ENCODE peak calls at places on chromosomes 2 and 18, in ten cellular contexts. One of them, this sample, is unnamed.

GRCh38 chr2:238698451-238699306 is 149.2 kb upstream of the TWIST2 start:
- DNase-seq in colonic mucosa: no peak
- DNase-seq in mesenchymal stem cell: no peak
- DNase-seq in HCT116: no peak
- DNase-seq in K562: no peak
- DNase-seq in neuronal stem cell: no peak
- DNase-seq in GM23248: no peak
- DNase-seq in mesendoderm: no peak
- DNase-seq in astrocyte: no peak
- DNase-seq in fibroblast of lung: no peak
- DNase-seq in this sample: no peak

GRCh38 chr2:217394510-217395351 is 534.9 kb upstream of the TNP1 start:
- DNase-seq in astrocyte: peak
- DNase-seq in K562: no peak
- DNase-seq in neuronal stem cell: no peak
- DNase-seq in mesendoderm: no peak
- DNase-seq in HCT116: no peak
- DNase-seq in mesenchymal stem cell: no peak
- DNase-seq in colonic mucosa: no peak
- DNase-seq in fibroblast of lung: peak
- DNase-seq in GM23248: peak
- DNase-seq in this sample: no peak

GRCh38 chr2:30232027-30232800 is 880 bp downstream of the LBH start:
- DNase-seq in mesendoderm: peak
- DNase-seq in neuronal stem cell: peak
- DNase-seq in astrocyte: no peak
- DNase-seq in fibroblast of lung: peak
- DNase-seq in colonic mucosa: peak
- DNase-seq in K562: peak
- DNase-seq in mesenchymal stem cell: peak
- DNase-seq in HCT116: no peak
- DNase-seq in GM23248: peak
- DNase-seq in this sample: peak

GRCh38 chr18:11020867-11021414 is 128.4 kb downstream of the PIEZO2 start:
- DNase-seq in HCT116: no peak
- DNase-seq in neuronal stem cell: no peak
- DNase-seq in astrocyte: no peak
- DNase-seq in fibroblast of lung: no peak
- DNase-seq in colonic mucosa: no peak
- DNase-seq in mesendoderm: no peak
- DNase-seq in K562: no peak
- DNase-seq in GM23248: no peak
- DNase-seq in mesenchymal stem cell: peak
- DNase-seq in this sample: no peak

GRCh38 chr2:177604291-177605065 is 211.9 kb downstream of the AGPS start:
- DNase-seq in colonic mucosa: peak
- DNase-seq in astrocyte: peak
- DNase-seq in fibroblast of lung: peak
- DNase-seq in GM23248: peak
- DNase-seq in neuronal stem cell: peak
- DNase-seq in mesenchymal stem cell: peak
- DNase-seq in HCT116: peak
- DNase-seq in mesendoderm: peak
- DNase-seq in K562: peak
- DNase-seq in this sample: peak

GRCh38 chr2:121771976-121772742 is 16.7 kb downstream of the TSN start:
- DNase-seq in HCT116: no peak
- DNase-seq in colonic mucosa: no peak
- DNase-seq in GM23248: no peak
- DNase-seq in mesendoderm: no peak
- DNase-seq in mesenchymal stem cell: no peak
- DNase-seq in astrocyte: peak
- DNase-seq in fibroblast of lung: peak
- DNase-seq in K562: no peak
- DNase-seq in neuronal stem cell: no peak
- DNase-seq in this sample: no peak

GRCh38 chr18:79684787-79685186 is 5.2 kb downstream of the CTDP1 start:
- DNase-seq in GM23248: no peak
- DNase-seq in mesenchymal stem cell: no peak
- DNase-seq in HCT116: no peak
- DNase-seq in colonic mucosa: no peak
- DNase-seq in astrocyte: no peak
- DNase-seq in fibroblast of lung: no peak
- DNase-seq in neuronal stem cell: no peak
- DNase-seq in K562: no peak
- DNase-seq in mesendoderm: peak
- DNase-seq in this sample: no peak

GRCh38 chr2:149765636-149766035 is 178.1 kb upstream of the MMADHC start:
- DNase-seq in mesendoderm: no peak
- DNase-seq in K562: no peak
- DNase-seq in neuronal stem cell: no peak
- DNase-seq in HCT116: no peak
- DNase-seq in mesenchymal stem cell: no peak
- DNase-seq in colonic mucosa: no peak
- DNase-seq in fibroblast of lung: no peak
- DNase-seq in GM23248: no peak
- DNase-seq in astrocyte: no peak
- DNase-seq in this sample: no peak

DNA sequence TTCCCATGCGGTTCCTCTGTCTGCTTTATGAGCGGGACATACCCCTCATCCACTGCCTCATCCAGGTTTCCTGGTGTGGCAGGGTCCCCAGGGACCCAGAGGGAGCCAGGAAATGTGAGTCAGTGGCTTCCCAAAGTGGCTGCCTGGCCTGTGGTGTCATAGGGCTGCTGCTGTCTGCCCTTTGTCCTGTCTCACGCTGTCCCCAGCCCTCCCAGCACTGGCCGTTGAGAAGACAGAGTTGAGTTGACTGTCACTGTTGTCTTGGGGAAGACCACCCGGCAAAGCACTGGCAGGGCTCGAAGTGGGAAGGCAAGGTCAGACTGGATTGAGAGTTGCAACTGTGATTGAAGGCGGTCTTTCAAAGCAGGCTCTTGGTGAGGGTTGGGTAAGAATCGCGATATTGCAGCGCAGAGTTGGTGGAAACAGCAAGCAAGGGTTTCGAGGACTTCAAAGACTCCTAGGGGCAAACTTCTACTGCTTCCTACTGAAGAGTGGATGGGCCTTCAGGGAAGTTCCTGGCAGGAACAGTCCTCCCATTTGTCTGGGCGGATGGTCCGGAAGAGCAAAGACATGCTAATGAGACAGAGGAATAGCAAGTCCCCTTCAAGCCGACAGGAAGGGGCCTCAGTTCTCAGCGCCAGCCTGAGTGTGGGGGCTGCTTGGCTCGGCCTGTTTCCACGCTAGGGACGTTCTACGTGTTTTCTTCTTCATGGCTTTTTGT is 33.9 kb downstream of the RAB31 start:
- DNase-seq in colonic mucosa: no peak
- DNase-seq in neuronal stem cell: no peak
- DNase-seq in HCT116: no peak
- DNase-seq in fibroblast of lung: no peak
- DNase-seq in astrocyte: no peak
- DNase-seq in K562: peak
- DNase-seq in mesendoderm: peak
- DNase-seq in mesenchymal stem cell: peak
- DNase-seq in GM23248: peak
- DNase-seq in this sample: no peak
- H3K9ac ChIP-seq in colonic mucosa: no peak
- H3K9ac ChIP-seq in neuronal stem cell: no peak
- H3K9ac ChIP-seq in HCT116: peak
- H3K9ac ChIP-seq in fibroblast of lung: no peak
- H3K9ac ChIP-seq in astrocyte: peak
- H3K9ac ChIP-seq in K562: peak
- H3K9ac ChIP-seq in mesendoderm: peak
- H3K9ac ChIP-seq in mesenchymal stem cell: peak
- H3K9ac ChIP-seq in GM23248: peak
- H3K9ac ChIP-seq in this sample: no peak

DNA sequence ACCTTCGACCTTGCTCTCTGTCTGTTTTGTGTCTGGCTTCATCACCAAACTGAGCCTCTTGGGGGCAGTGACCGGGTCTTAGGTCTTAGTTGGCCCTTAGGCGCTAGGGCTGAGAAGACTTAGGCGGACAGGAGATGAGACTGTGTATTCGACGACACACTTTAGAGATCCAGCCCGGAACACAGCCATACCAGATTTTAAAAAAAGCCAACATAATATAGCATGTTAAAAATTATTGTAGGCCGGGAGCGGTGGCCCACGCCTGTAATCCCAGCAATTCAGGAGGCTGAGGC is 9.5 kb upstream of the PROC start:
- DNase-seq in K562: no peak
- DNase-seq in GM23248: no peak
- DNase-seq in fibroblast of lung: no peak
- DNase-seq in HCT116: no peak
- DNase-seq in neuronal stem cell: no peak
- DNase-seq in mesendoderm: no peak
- DNase-seq in astrocyte: no peak
- DNase-seq in mesenchymal stem cell: no peak
- DNase-seq in colonic mucosa: no peak
- DNase-seq in this sample: no peak
- H3K4me3 ChIP-seq in K562: peak
- H3K4me3 ChIP-seq in GM23248: no peak
- H3K4me3 ChIP-seq in fibroblast of lung: no peak
- H3K4me3 ChIP-seq in HCT116: peak
- H3K4me3 ChIP-seq in neuronal stem cell: no peak
- H3K4me3 ChIP-seq in mesendoderm: no peak
- H3K4me3 ChIP-seq in astrocyte: no peak
- H3K4me3 ChIP-seq in mesenchymal stem cell: peak
- H3K4me3 ChIP-seq in colonic mucosa: peak
- H3K4me3 ChIP-seq in this sample: peak

GRCh38 chr2:132420776-132421175 is 4.2 kb downstream of the GPR39 start:
- DNase-seq in neuronal stem cell: no peak
- DNase-seq in K562: no peak
- DNase-seq in GM23248: peak
- DNase-seq in mesendoderm: no peak
- DNase-seq in astrocyte: no peak
- DNase-seq in colonic mucosa: no peak
- DNase-seq in mesenchymal stem cell: peak
- DNase-seq in HCT116: no peak
- DNase-seq in fibroblast of lung: no peak
- DNase-seq in this sample: no peak

GRCh38 chr2:132415256-132416079 is 1.1 kb upstream of the GPR39 start:
- DNase-seq in HCT116: no peak
- DNase-seq in astrocyte: no peak
- DNase-seq in GM23248: peak
- DNase-seq in colonic mucosa: peak
- DNase-seq in mesenchymal stem cell: peak
- DNase-seq in K562: no peak
- DNase-seq in neuronal stem cell: no peak
- DNase-seq in fibroblast of lung: no peak
- DNase-seq in mesendoderm: peak
- DNase-seq in this sample: no peak

GRCh38 chr2:132417430-132418035 is 928 bp downstream of the GPR39 start:
- DNase-seq in colonic mucosa: peak
- DNase-seq in astrocyte: no peak
- DNase-seq in K562: no peak
- DNase-seq in fibroblast of lung: no peak
- DNase-seq in mesendoderm: no peak
- DNase-seq in neuronal stem cell: no peak
- DNase-seq in HCT116: no peak
- DNase-seq in GM23248: no peak
- DNase-seq in mesenchymal stem cell: no peak
- DNase-seq in this sample: no peak

GRCh38 chr2:132416080-132416911 is at the start of gene GPR39:
- DNase-seq in GM23248: peak
- DNase-seq in mesenchymal stem cell: peak
- DNase-seq in colonic mucosa: peak
- DNase-seq in neuronal stem cell: peak
- DNase-seq in mesendoderm: peak
- DNase-seq in astrocyte: peak
- DNase-seq in HCT116: peak
- DNase-seq in K562: peak
- DNase-seq in fibroblast of lung: peak
- DNase-seq in this sample: no peak

DNA sequence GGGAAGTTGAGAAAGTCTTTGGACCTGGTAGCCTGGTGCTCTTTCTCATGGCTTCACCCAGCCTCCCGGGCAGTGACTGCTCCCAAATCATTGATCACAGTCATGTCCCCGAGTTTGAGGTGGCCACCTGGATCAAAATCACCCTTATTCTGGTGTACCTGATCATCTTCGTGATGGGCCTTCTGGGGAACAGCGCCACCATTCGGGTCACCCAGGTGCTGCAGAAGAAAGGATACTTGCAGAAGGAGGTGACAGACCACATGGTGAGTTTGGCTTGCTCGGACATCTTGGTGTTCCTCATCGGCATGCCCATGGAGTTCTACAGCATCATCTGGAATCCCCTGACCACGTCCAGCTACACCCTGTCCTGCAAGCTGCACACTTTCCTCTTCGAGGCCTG is 391 bp downstream of the GPR39 start:
- DNase-seq in astrocyte: no peak
- DNase-seq in neuronal stem cell: no peak
- DNase-seq in mesenchymal stem cell: no peak
- DNase-seq in HCT116: no peak
- DNase-seq in K562: no peak
- DNase-seq in mesendoderm: no peak
- DNase-seq in colonic mucosa: peak
- DNase-seq in fibroblast of lung: no peak
- DNase-seq in GM23248: no peak
- DNase-seq in this sample: no peak
- H3K9ac ChIP-seq in astrocyte: peak
- H3K9ac ChIP-seq in neuronal stem cell: no peak
- H3K9ac ChIP-seq in mesenchymal stem cell: peak
- H3K9ac ChIP-seq in HCT116: peak
- H3K9ac ChIP-seq in K562: no peak
- H3K9ac ChIP-seq in mesendoderm: peak
- H3K9ac ChIP-seq in colonic mucosa: peak
- H3K9ac ChIP-seq in fibroblast of lung: no peak
- H3K9ac ChIP-seq in GM23248: peak
- H3K9ac ChIP-seq in this sample: no peak

GRCh38 chr2:160109939-160110673 is 47.7 kb upstream of the PLA2R1 start:
- DNase-seq in astrocyte: peak
- DNase-seq in HCT116: peak
- DNase-seq in fibroblast of lung: peak
- DNase-seq in neuronal stem cell: peak
- DNase-seq in K562: peak
- DNase-seq in colonic mucosa: peak
- DNase-seq in mesendoderm: peak
- DNase-seq in mesenchymal stem cell: peak
- DNase-seq in GM23248: peak
- DNase-seq in this sample: peak

GRCh38 chr2:160111951-160112798 is 49.8 kb upstream of the PLA2R1 start:
- DNase-seq in mesendoderm: no peak
- DNase-seq in GM23248: no peak
- DNase-seq in K562: no peak
- DNase-seq in HCT116: no peak
- DNase-seq in mesenchymal stem cell: no peak
- DNase-seq in astrocyte: no peak
- DNase-seq in neuronal stem cell: no peak
- DNase-seq in fibroblast of lung: no peak
- DNase-seq in colonic mucosa: no peak
- DNase-seq in this sample: no peak

GRCh38 chr2:160110674-160111239 is 48.3 kb upstream of the PLA2R1 start:
- DNase-seq in HCT116: no peak
- DNase-seq in GM23248: no peak
- DNase-seq in neuronal stem cell: no peak
- DNase-seq in mesendoderm: no peak
- DNase-seq in astrocyte: no peak
- DNase-seq in fibroblast of lung: no peak
- DNase-seq in K562: no peak
- DNase-seq in colonic mucosa: no peak
- DNase-seq in mesenchymal stem cell: no peak
- DNase-seq in this sample: no peak

GRCh38 chr2:160108231-160108630 is 45.8 kb upstream of the PLA2R1 start:
- DNase-seq in mesenchymal stem cell: no peak
- DNase-seq in neuronal stem cell: no peak
- DNase-seq in astrocyte: no peak
- DNase-seq in K562: no peak
- DNase-seq in fibroblast of lung: no peak
- DNase-seq in GM23248: no peak
- DNase-seq in colonic mucosa: no peak
- DNase-seq in HCT116: no peak
- DNase-seq in mesendoderm: no peak
- DNase-seq in this sample: no peak

GRCh38 chr2:160109243-160109642 is 46.8 kb upstream of the PLA2R1 start:
- DNase-seq in K562: no peak
- DNase-seq in fibroblast of lung: no peak
- DNase-seq in colonic mucosa: no peak
- DNase-seq in mesenchymal stem cell: no peak
- DNase-seq in GM23248: no peak
- DNase-seq in HCT116: no peak
- DNase-seq in mesendoderm: no peak
- DNase-seq in astrocyte: no peak
- DNase-seq in neuronal stem cell: no peak
- DNase-seq in this sample: no peak
- H3K4me3 ChIP-seq in K562: no peak
- H3K4me3 ChIP-seq in fibroblast of lung: no peak
- H3K4me3 ChIP-seq in colonic mucosa: no peak
- H3K4me3 ChIP-seq in mesenchymal stem cell: no peak
- H3K4me3 ChIP-seq in GM23248: no peak
- H3K4me3 ChIP-seq in HCT116: no peak
- H3K4me3 ChIP-seq in mesendoderm: no peak
- H3K4me3 ChIP-seq in astrocyte: no peak
- H3K4me3 ChIP-seq in neuronal stem cell: no peak
- H3K4me3 ChIP-seq in this sample: no peak